ENCODE peak calls at places on chromosomes 16 and 17, in seven cellular contexts. A is fibroblast of lung, D is NCI-H460, O is foreskin melanocyte, M is NCI-H345, J is RWPE1, Z is Right ventricle myocardium superior. H is an unnamed sample.

GRCh38 chr17:74152591-74153455 is 50.7 kb upstream of the RPL38 start:
- DNase-seq in A (no peak), D (no peak), O (no peak), M (no peak), J (no peak), Z (no peak), H (peak)

GRCh38 chr17:79332011-79332410 is 257.4 kb downstream of the ENGASE start:
- DNase-seq in A (no peak), D (no peak), O (no peak), M (peak), J (no peak), Z (no peak), H (no peak)

GRCh38 chr16:89347807-89348206 is 130.3 kb downstream of the ZNF778 start:
- DNase-seq in A (no peak), D (no peak), O (no peak), M (no peak), J (no peak), Z (no peak), H (no peak)

GRCh38 chr16:48014349-48015135 is 141.3 kb downstream of the ABCC12 start:
- DNase-seq in A (no peak), D (no peak), O (no peak), M (no peak), J (peak), Z (no peak), H (peak)

GRCh38 chr16:30813821-30814189 is 26.8 kb upstream of the ZNF629 start:
- DNase-seq in A (no peak), D (no peak), O (no peak), M (peak), J (no peak), Z (no peak), H (no peak)

GRCh38 chr17:40035162-40035559 is 19.0 kb downstream of the MED24 start:
- DNase-seq in A (peak), D (peak), O (no peak), M (no peak), J (no peak), Z (no peak), H (peak)

GRCh38 chr17:41329279-41329925 is 13.9 kb upstream of the KRTAP17-1 start:
- DNase-seq in A (peak), D (peak), O (peak), M (peak), J (peak), Z (peak), H (peak)

GRCh38 chr17:14833201-14833773 is 431.8 kb downstream of the PMP22 start:
- DNase-seq in A (peak), D (no peak), O (no peak), M (no peak), J (no peak), Z (no peak), H (no peak)

GRCh38 chr17:68455756-68456528 is 1.4 kb downstream of the WIPI1 start:
- DNase-seq in A (peak), D (no peak), O (peak), M (no peak), J (peak), Z (no peak), H (no peak)

GRCh38 chr16:89471225-89471624 is 19.1 kb downstream of the ANKRD11 start:
- DNase-seq in A (peak), D (no peak), O (no peak), M (no peak), J (no peak), Z (no peak), H (no peak)

GRCh38 chr17:28748852-28749515 is 5.2 kb downstream of the TRAF4 start:
- DNase-seq in A (no peak), D (no peak), O (no peak), M (no peak), J (no peak), Z (peak), H (peak)

GRCh38 chr17:35749560-35750412 is 3.3 kb downstream of the GAS2L2 start:
- DNase-seq in A (no peak), D (no peak), O (no peak), M (no peak), J (no peak), Z (no peak), H (peak)

GRCh38 chr17:42354956-42355843 is 33.0 kb downstream of the STAT3 start:
- DNase-seq in A (peak), D (no peak), O (no peak), M (no peak), J (no peak), Z (no peak), H (no peak)

GRCh38 chr17:3924421-3925350 is 8.4 kb upstream of the P2RX1 start:
- DNase-seq in A (peak), D (no peak), O (no peak), M (no peak), J (no peak), Z (peak), H (no peak)

GRCh38 chr17:73209436-73209835 is 16.6 kb downstream of the COG1 start:
- DNase-seq in A (no peak), D (no peak), O (no peak), M (no peak), J (no peak), Z (no peak), H (no peak)

GRCh38 chr17:39726617-39727016 is 3.7 kb downstream of the MIEN1 start:
- DNase-seq in A (no peak), D (no peak), O (no peak), M (no peak), J (no peak), Z (no peak), H (no peak)

GRCh38 chr17:17132746-17133145 is 73.4 kb downstream of the PLD6 start:
- DNase-seq in A (no peak), D (no peak), O (no peak), M (no peak), J (no peak), Z (no peak), H (no peak)

GRCh38 chr17:72681844-72682243 is 410.6 kb downstream of the SLC39A11 start:
- DNase-seq in A (no peak), D (no peak), O (no peak), M (no peak), J (no peak), Z (no peak), H (no peak)

GRCh38 chr17:27457731-27458523 is 1.7 kb downstream of the KSR1 start:
- DNase-seq in A (peak), D (no peak), O (peak), M (no peak), J (no peak), Z (no peak), H (peak)

H was measured in endodermal cell.